ENCODE peak calls at places on chromosomes 12 and 14, in eight cellular contexts. C, L, D, Y, X, N, F and I are unnamed samples.
A peak's percentile ranks its signal among the peaks of the same experiment; 100 is the strongest.

GRCh38 chr12:95316798-95317197 is 99.2 kb downstream of the VEZT start:
- DNase-seq in C (no peak), L (no peak), D (no peak), Y (peak; percentile 32), X (no peak), N (no peak), F (no peak), I (no peak)

GRCh38 chr12:88469136-88469535 is 111.1 kb downstream of the KITLG start:
- DNase-seq in C (no peak), L (no peak), D (no peak), Y (no peak), X (no peak), N (no peak), F (no peak), I (no peak)

GRCh38 chr14:51328089-51328941 is 88.3 kb downstream of the TMX1 start:
- DNase-seq in C (no peak), L (no peak), D (no peak), Y (peak; percentile 70), X (peak; percentile 39), N (no peak), F (no peak), I (no peak)

GRCh38 chr12:104201238-104202001 is 14.2 kb upstream of the TXNRD1 start:
- DNase-seq in C (peak; percentile 13), L (peak; percentile 41), D (peak; percentile 77), Y (peak; percentile 77), X (no peak), N (peak; percentile 23), F (no peak), I (peak; percentile 20)

GRCh38 chr14:85535916-85536834 is 6.2 kb downstream of the FLRT2 start:
- DNase-seq in C (no peak), L (no peak), D (peak; percentile 28), Y (peak; percentile 74), X (no peak), N (no peak), F (no peak), I (no peak)

GRCh38 chr12:102992297-102992696 is 34.8 kb downstream of the ASCL1 start:
- DNase-seq in C (no peak), L (no peak), D (no peak), Y (no peak), X (no peak), N (no peak), F (no peak), I (no peak)

GRCh38 chr12:78062781-78063180 is 232.1 kb downstream of the NAV3 start:
- DNase-seq in C (no peak), L (no peak), D (no peak), Y (peak; percentile 48), X (peak; percentile 54), N (no peak), F (no peak), I (no peak)

GRCh38 chr14:67170706-67171105 is 18.5 kb upstream of the GARIN2 start:
- DNase-seq in C (no peak), L (no peak), D (no peak), Y (peak; percentile 23), X (no peak), N (no peak), F (no peak), I (no peak)

GRCh38 chr14:95620659-95621059 is 65.6 kb upstream of the TCL1B start:
- DNase-seq in C (no peak), L (no peak), D (no peak), Y (no peak), X (no peak), N (no peak), F (no peak), I (no peak)

GRCh38 chr12:103956515-103957027 is 9.1 kb upstream of the TDG start:
- DNase-seq in C (no peak), L (no peak), D (no peak), Y (no peak), X (no peak), N (no peak), F (no peak), I (no peak)

GRCh38 chr12:26473291-26473690 is 277.9 kb downstream of the SSPN start:
- DNase-seq in C (no peak), L (no peak), D (no peak), Y (no peak), X (no peak), N (peak; percentile 4), F (no peak), I (peak; percentile 23)

GRCh38 chr12:105289114-105289904 is 41.2 kb upstream of the C12orf75 start:
- DNase-seq in C (no peak), L (no peak), D (no peak), Y (no peak), X (no peak), N (no peak), F (no peak), I (no peak)

GRCh38 chr12:51846911-51847829 is 1.3 kb downstream of the FIGNL2 start:
- DNase-seq in C (peak; percentile 55), L (peak; percentile 56), D (peak; percentile 94), Y (no peak), X (peak; percentile 60), N (no peak), F (no peak), I (peak; percentile 41)

GRCh38 chr12:5081016-5081415 is 37.3 kb downstream of the KCNA5 start:
- DNase-seq in C (no peak), L (no peak), D (peak; percentile 57), Y (no peak), X (peak; percentile 37), N (no peak), F (no peak), I (no peak)

GRCh38 chr12:5085896-5086295 is 42.2 kb downstream of the KCNA5 start:
- DNase-seq in C (no peak), L (no peak), D (no peak), Y (peak; percentile 42), X (no peak), N (peak; percentile 94), F (no peak), I (no peak)

GRCh38 chr12:5087831-5088554 is 44.3 kb downstream of the KCNA5 start:
- DNase-seq in C (no peak), L (no peak), D (no peak), Y (no peak), X (no peak), N (no peak), F (no peak), I (no peak)

GRCh38 chr12:5088586-5089264 is 45.0 kb downstream of the KCNA5 start:
- DNase-seq in C (no peak), L (no peak), D (no peak), Y (peak; percentile 78), X (no peak), N (peak; percentile 78), F (no peak), I (no peak)

DNA sequence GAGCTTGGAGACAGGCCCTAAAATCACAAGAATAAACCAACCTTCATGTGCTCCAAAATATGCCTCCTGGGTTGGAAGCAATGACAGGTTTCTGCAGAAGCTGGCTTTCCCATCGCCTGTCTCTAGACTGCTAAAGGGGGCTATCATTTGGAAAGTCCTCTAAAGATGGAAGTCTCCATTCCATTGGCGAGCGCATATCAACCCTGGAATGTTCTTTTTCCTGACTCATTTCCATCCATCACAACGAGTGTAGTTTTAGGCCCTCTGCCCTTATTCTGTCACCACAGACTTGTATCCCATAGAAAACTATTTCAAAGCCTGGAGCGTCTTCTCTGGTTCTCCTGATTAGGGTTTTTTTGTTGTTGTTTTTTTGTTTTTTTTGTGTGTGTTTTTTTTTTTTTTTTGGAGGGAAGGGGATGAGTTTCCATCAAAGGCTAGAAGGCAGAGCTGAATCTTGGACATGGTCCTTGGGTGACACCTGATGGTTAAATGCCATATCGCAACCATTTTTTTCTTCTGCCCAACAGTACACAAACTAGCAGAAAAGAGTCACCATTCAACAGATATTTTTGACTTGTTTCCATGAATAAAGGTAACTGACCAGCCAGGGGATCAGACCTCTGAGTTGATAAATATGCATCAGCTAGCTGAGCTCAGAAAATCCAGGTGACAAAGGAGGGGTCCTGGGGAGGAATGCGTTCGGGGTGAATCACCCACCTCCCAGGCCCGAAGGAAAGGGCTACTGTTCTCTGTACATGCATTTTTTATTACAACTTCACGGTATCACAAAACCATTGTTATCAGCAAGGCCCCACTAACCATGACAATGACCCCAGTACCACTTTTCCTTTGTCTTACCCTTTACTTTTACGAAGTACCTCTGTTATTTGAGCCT is 40.5 kb downstream of the KCNA5 start:
- DNase-seq in C (peak; percentile 56), L (no peak), D (peak; percentile 62), Y (peak; percentile 56), X (no peak), N (peak; percentile 33), F (peak; percentile 7), I (no peak)
- TF ChIP-seq CTCF in C (peak; percentile 96), L (no peak), D (peak; percentile 78), Y (peak; percentile 65), X (peak; percentile 71), N (peak; percentile 76), F (peak; percentile 40), I (no peak)

GRCh38 chr12:109433618-109434017 is 43.5 kb downstream of the KCTD10 start:
- DNase-seq in C (no peak), L (no peak), D (peak; percentile 27), Y (no peak), X (peak; percentile 42), N (no peak), F (no peak), I (no peak)
- TF ChIP-seq CTCF in C (peak; percentile 49), L (no peak), D (peak; percentile 49), Y (peak; percentile 53), X (peak; percentile 27), N (no peak), F (peak; percentile 10), I (no peak)

DNA sequence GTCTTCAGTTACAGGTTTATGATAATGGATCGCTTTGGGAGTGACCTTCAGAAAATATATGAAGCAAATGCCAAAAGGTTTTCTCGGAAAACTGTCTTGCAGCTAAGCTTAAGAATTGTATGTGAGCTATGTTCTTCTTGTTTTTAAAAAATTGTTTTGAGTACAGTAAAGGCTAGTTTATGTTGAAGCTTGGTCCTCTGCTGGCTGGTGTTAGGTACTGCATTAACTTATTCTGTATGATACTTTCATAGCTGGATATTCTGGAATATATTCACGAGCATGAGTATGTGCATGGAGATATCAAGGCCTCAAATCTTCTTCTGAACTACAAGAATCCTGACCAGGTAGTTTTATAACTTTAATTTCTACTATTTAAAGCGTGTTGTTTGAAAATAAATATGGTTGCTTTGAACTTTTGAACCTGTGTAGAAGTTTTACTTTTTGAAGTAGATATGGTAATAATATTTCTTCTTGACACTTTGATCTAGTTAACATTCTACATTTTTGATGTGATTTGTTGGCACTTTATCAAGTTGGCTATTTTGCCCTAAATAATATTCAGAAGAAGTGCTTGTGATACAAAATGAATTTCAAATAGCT is 55.7 kb downstream of the VRK1 start:
- DNase-seq in C (no peak), L (no peak), D (peak; percentile 29), Y (peak; percentile 69), X (no peak), N (peak; percentile 25), F (no peak), I (no peak)
- TF ChIP-seq CTCF in C (peak; percentile 78), L (peak; percentile 70), D (peak; percentile 72), Y (peak; percentile 75), X (peak; percentile 59), N (peak; percentile 64), F (peak; percentile 60), I (no peak)

DNA sequence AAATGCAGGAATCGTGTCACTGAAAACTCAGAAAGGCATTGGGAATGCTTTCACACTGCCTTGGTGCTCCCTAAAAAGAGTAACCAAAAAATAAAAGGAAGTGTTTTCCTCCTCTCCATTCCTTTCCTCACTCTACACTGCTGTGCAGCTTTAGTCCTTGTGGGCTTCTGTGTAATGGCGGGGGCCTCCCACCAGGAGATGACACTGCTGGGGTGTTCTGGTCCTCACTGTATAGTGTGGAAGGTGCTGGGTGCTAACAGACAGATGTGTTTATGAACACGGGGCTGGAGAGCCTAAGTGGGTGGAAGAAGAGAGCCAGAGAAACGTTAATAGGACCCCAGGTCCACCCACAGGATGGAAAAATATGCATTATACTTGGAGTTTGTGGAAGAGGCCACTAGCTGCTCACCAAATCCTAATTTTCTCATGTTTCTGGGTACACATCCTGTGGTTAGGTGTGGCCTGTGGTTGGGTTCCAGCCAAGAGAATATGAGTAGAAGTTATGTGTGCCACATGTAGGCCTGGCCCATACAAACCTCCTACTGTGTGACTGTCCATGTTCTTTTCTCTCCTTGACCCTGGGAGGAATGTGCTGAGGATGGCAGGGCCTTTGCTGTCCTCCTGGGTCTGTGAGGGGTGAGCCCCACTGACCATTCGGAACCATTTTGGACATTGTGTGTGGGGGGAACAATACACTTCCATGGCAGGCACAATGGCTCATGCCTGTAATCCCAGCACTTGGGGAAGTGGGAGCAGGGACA is 14.0 kb upstream of the C1S start:
- DNase-seq in C (no peak), L (no peak), D (no peak), Y (no peak), X (no peak), N (no peak), F (no peak), I (no peak)
- TF ChIP-seq CTCF in C (no peak), L (no peak), D (no peak), Y (no peak), X (no peak), N (no peak), F (no peak), I (no peak)